ENCODE peak calls at places on chromosomes 5 and 9, in seven cellular contexts. S, Q, M, N, A, R and G are unnamed samples.

GRCh38 chr5:165393839-165394238 is 1888.4 kb downstream of the MAT2B start:
- DNase-seq in N (no peak), A (no peak), Q (no peak), R (no peak), M (no peak), S (no peak), G (no peak)

GRCh38 chr5:95620870-95621838 is 1.3 kb downstream of the GPR150 start:
- DNase-seq in A (peak; percentile 40), Q (no peak), N (no peak), M (no peak), R (no peak), S (peak; percentile 36), G (no peak)

GRCh38 chr9:125649315-125649714 is 57.7 kb downstream of the MAPKAP1 start:
- DNase-seq in Q (peak; percentile 27), R (peak; percentile 87), A (no peak), M (peak; percentile 58), S (no peak), N (no peak), G (no peak)

GRCh38 chr9:124632077-124632621 is 125.0 kb upstream of the NR5A1 start:
- DNase-seq in Q (no peak), R (no peak), N (no peak), M (peak; percentile 14), A (no peak), S (no peak), G (no peak)

GRCh38 chr5:67989457-67989856 is 226.1 kb upstream of the PIK3R1 start:
- DNase-seq in S (no peak), M (peak; percentile 88), A (no peak), R (no peak), Q (peak; percentile 28), N (no peak), G (no peak)

GRCh38 chr9:71746023-71746752 is 22.1 kb downstream of the CEMIP2 start:
- DNase-seq in N (no peak), R (no peak), A (no peak), S (no peak), Q (no peak), M (no peak), G (no peak)

GRCh38 chr5:180658774-180659564 is 9.6 kb upstream of the FLT4 start:
- DNase-seq in A (no peak), N (no peak), M (no peak), Q (no peak), R (no peak), S (no peak), G (no peak)

GRCh38 chr5:131514316-131515275 is 120.4 kb downstream of the RAPGEF6 start:
- DNase-seq in A (no peak), R (no peak), Q (no peak), M (no peak), S (peak; percentile 56), N (no peak), G (no peak)

GRCh38 chr5:135085133-135085935 is 51.3 kb upstream of the PITX1 start:
- DNase-seq in N (no peak), R (peak; percentile 19), A (no peak), S (no peak), Q (no peak), M (no peak), G (no peak)

GRCh38 chr9:112863214-112863613 is 27.5 kb downstream of the SLC46A2 start:
- DNase-seq in R (no peak), S (no peak), M (no peak), N (no peak), Q (no peak), A (no peak), G (no peak)

GRCh38 chr5:125634242-125634835 is 788.9 kb upstream of the GRAMD2B start:
- DNase-seq in Q (no peak), R (no peak), N (no peak), M (no peak), S (no peak), A (peak; percentile 42), G (no peak)

GRCh38 chr9:111961011-111961410 is 64.4 kb downstream of the UGCG start:
- DNase-seq in R (no peak), Q (no peak), A (peak; percentile 55), M (no peak), S (no peak), N (no peak), G (no peak)

GRCh38 chr5:154648706-154649105 is 106.5 kb upstream of the LARP1 start:
- DNase-seq in M (no peak), A (no peak), R (no peak), Q (no peak), N (no peak), S (no peak), G (no peak)

GRCh38 chr9:125982798-125983406 is 235.7 kb downstream of the PBX3 start:
- DNase-seq in Q (no peak), A (no peak), M (no peak), S (no peak), N (no peak), R (no peak), G (no peak)

GRCh38 chr5:10621837-10622236 is 58.0 kb downstream of the ANKRD33B start:
- DNase-seq in N (no peak), R (no peak), S (no peak), Q (no peak), A (no peak), M (no peak), G (no peak)

GRCh38 chr9:73269430-73270101 is 117.9 kb downstream of the ANXA1 start:
- DNase-seq in M (peak; percentile 10), Q (peak; percentile 64), R (peak; percentile 26), S (no peak), N (no peak), A (peak; percentile 23), G (peak; percentile 24)

GRCh38 chr9:71725590-71726338 is 42.5 kb downstream of the CEMIP2 start:
- DNase-seq in S (no peak), Q (peak; percentile 75), R (peak; percentile 42), M (no peak), A (no peak), N (no peak), G (no peak)

GRCh38 chr5:33477816-33478215 is 37.1 kb downstream of the TARS1 start:
- DNase-seq in Q (no peak), N (no peak), M (no peak), R (no peak), A (no peak), S (no peak), G (no peak)

GRCh38 chr5:125326114-125326513 is 579.7 kb upstream of the ZNF608 start:
- DNase-seq in R (peak; percentile 68), M (peak; percentile 71), N (peak; percentile 47), A (peak; percentile 89), Q (peak; percentile 45), S (no peak), G (peak; percentile 60)

GRCh38 chr5:16937503-16938161 is 1.5 kb upstream of the MYO10 start:
- DNase-seq in M (no peak), S (no peak), N (no peak), A (no peak), Q (no peak), R (no peak), G (no peak)

GRCh38 chr5:144187699-144188294 is 17.1 kb downstream of the KCTD16 start:
- DNase-seq in S (peak; percentile 85), N (no peak), R (peak; percentile 80), Q (peak; percentile 96), M (peak; percentile 92), A (peak; percentile 41), G (peak; percentile 93)

GRCh38 chr9:111661150-111661801 is at the start of gene GNG10:
- DNase-seq in S (peak; percentile 72), A (peak; percentile 70), R (peak; percentile 5), Q (no peak), M (no peak), N (peak; percentile 23), G (no peak)

GRCh38 chr5:59317023-59317771 is 576.3 kb downstream of the PDE4D start:
- DNase-seq in M (no peak), R (no peak), S (no peak), Q (peak; percentile 89), N (no peak), A (peak; percentile 17), G (peak; percentile 34)

GRCh38 chr5:1524481-1524798 is 680 bp upstream of the LPCAT1 start:
- DNase-seq in R (no peak), S (no peak), M (no peak), N (no peak), A (no peak), Q (no peak), G (no peak)

GRCh38 chr5:122870219-122870856 is 24.9 kb downstream of the SNX24 start:
- DNase-seq in R (no peak), N (no peak), Q (no peak), S (no peak), M (no peak), A (no peak), G (no peak)

GRCh38 chr5:77874691-77875090 is 98.6 kb upstream of the TBCA start:
- DNase-seq in R (no peak), A (no peak), N (no peak), S (no peak), Q (no peak), M (no peak), G (no peak)

GRCh38 chr9:2704504-2704903 is 12.8 kb upstream of the KCNV2 start:
- DNase-seq in M (no peak), Q (no peak), A (no peak), N (no peak), R (no peak), S (no peak), G (no peak)

GRCh38 chr9:517993-518392 is 303.3 kb downstream of the DOCK8 start:
- DNase-seq in A (no peak), M (no peak), Q (no peak), R (no peak), S (no peak), N (no peak), G (no peak)

GRCh38 chr5:94802450-94802849 is 184.0 kb downstream of the SLF1 start:
- DNase-seq in R (no peak), N (no peak), Q (no peak), A (no peak), S (no peak), M (no peak), G (peak; percentile 2)

GRCh38 chr5:82334856-82335255 is 56.7 kb upstream of the RPS23 start:
- DNase-seq in R (no peak), Q (peak; percentile 56), A (no peak), S (no peak), M (peak; percentile 67), N (no peak), G (peak; percentile 75)

GRCh38 chr5:56819027-56819881 is 3.9 kb downstream of the MAP3K1 start:
- DNase-seq in Q (no peak), S (no peak), M (no peak), R (no peak), N (no peak), A (no peak), G (no peak)

GRCh38 chr5:60417500-60418181 is 282.3 kb downstream of the DEPDC1B start:
- DNase-seq in S (no peak), R (no peak), N (no peak), A (no peak), Q (no peak), M (no peak), G (no peak)

GRCh38 chr5:172770675-172771438 is at the start of gene DUSP1:
- DNase-seq in S (peak; percentile 97), M (peak; percentile 94), N (peak; percentile 100), Q (peak; percentile 94), A (peak; percentile 81), R (no peak), G (peak; percentile 91)

GRCh38 chr5:72388652-72389051 is 68.5 kb downstream of the PTCD2 start:
- DNase-seq in A (no peak), N (no peak), R (no peak), M (no peak), S (no peak), Q (no peak), G (no peak)

GRCh38 chr5:66326276-66326675 is 182.2 kb downstream of the SREK1 start:
- DNase-seq in M (no peak), S (no peak), N (no peak), Q (no peak), R (no peak), A (no peak), G (no peak)

GRCh38 chr9:126915281-126915816 is 767 bp downstream of the RALGPS1 start:
- DNase-seq in Q (no peak), S (peak; percentile 28), N (no peak), R (no peak), M (no peak), A (peak; percentile 75), G (no peak)

GRCh38 chr5:160649304-160649703 is 202.7 kb downstream of the ATP10B start:
- DNase-seq in S (no peak), A (no peak), Q (no peak), N (no peak), R (no peak), M (no peak), G (no peak)

GRCh38 chr5:99724732-99725131 is 795.9 kb upstream of the CHD1 start:
- DNase-seq in A (no peak), S (no peak), R (no peak), Q (no peak), N (no peak), M (no peak), G (no peak)